ENCODE peak calls at places on chromosome 5, in eight cellular contexts. One of them, this sample, is unnamed.

GRCh38 chr5:42483472-42484154 is 60.4 kb downstream of the GHR start:
- DNase-seq in AG04450: no peak
- DNase-seq in neural progenitor cell: no peak
- DNase-seq in IMR-90: no peak
- DNase-seq in kidney: no peak
- DNase-seq in colonic mucosa: no peak
- DNase-seq in CD4-positive, CD25-positive, alpha-beta regulatory T cell: no peak
- DNase-seq in body of pancreas: no peak
- DNase-seq in this sample: no peak

GRCh38 chr5:41625571-41625970 is 115.2 kb upstream of the PLCXD3 start:
- DNase-seq in colonic mucosa: no peak
- DNase-seq in neural progenitor cell: no peak
- DNase-seq in IMR-90: no peak
- DNase-seq in CD4-positive, CD25-positive, alpha-beta regulatory T cell: no peak
- DNase-seq in AG04450: no peak
- DNase-seq in body of pancreas: no peak
- DNase-seq in kidney: no peak
- DNase-seq in this sample: no peak

GRCh38 chr5:115695290-115695689 is 69.5 kb upstream of the TMED7 start:
- DNase-seq in CD4-positive, CD25-positive, alpha-beta regulatory T cell: no peak
- DNase-seq in kidney: no peak
- DNase-seq in colonic mucosa: no peak
- DNase-seq in neural progenitor cell: no peak
- DNase-seq in IMR-90: no peak
- DNase-seq in AG04450: no peak
- DNase-seq in body of pancreas: no peak
- DNase-seq in this sample: no peak

GRCh38 chr5:54993318-54993717 is 7.9 kb upstream of the ESM1 start:
- DNase-seq in CD4-positive, CD25-positive, alpha-beta regulatory T cell: no peak
- DNase-seq in body of pancreas: no peak
- DNase-seq in kidney: no peak
- DNase-seq in colonic mucosa: no peak
- DNase-seq in IMR-90: peak
- DNase-seq in neural progenitor cell: peak
- DNase-seq in AG04450: no peak
- DNase-seq in this sample: no peak

GRCh38 chr5:4275232-4275631 is 679.6 kb downstream of the IRX1 start:
- DNase-seq in CD4-positive, CD25-positive, alpha-beta regulatory T cell: no peak
- DNase-seq in kidney: no peak
- DNase-seq in colonic mucosa: no peak
- DNase-seq in body of pancreas: no peak
- DNase-seq in AG04450: no peak
- DNase-seq in neural progenitor cell: no peak
- DNase-seq in IMR-90: no peak
- DNase-seq in this sample: no peak

GRCh38 chr5:150000261-150000989 is at the start of the genes HMGXB3 and TIGD6:
- DNase-seq in neural progenitor cell: peak
- DNase-seq in AG04450: peak
- DNase-seq in colonic mucosa: peak
- DNase-seq in CD4-positive, CD25-positive, alpha-beta regulatory T cell: peak
- DNase-seq in body of pancreas: peak
- DNase-seq in IMR-90: peak
- DNase-seq in kidney: peak
- DNase-seq in this sample: peak

GRCh38 chr5:111772456-111772855 is 15.5 kb upstream of the NREP start:
- DNase-seq in neural progenitor cell: peak
- DNase-seq in body of pancreas: no peak
- DNase-seq in CD4-positive, CD25-positive, alpha-beta regulatory T cell: no peak
- DNase-seq in AG04450: no peak
- DNase-seq in colonic mucosa: no peak
- DNase-seq in IMR-90: peak
- DNase-seq in kidney: no peak
- DNase-seq in this sample: no peak

GRCh38 chr5:53239301-53239990 is 129.9 kb upstream of the MOCS2 start:
- DNase-seq in colonic mucosa: no peak
- DNase-seq in IMR-90: peak
- DNase-seq in CD4-positive, CD25-positive, alpha-beta regulatory T cell: no peak
- DNase-seq in AG04450: no peak
- DNase-seq in kidney: no peak
- DNase-seq in body of pancreas: no peak
- DNase-seq in neural progenitor cell: no peak
- DNase-seq in this sample: no peak

GRCh38 chr5:41636605-41637004 is 126.2 kb upstream of the PLCXD3 start:
- DNase-seq in IMR-90: peak
- DNase-seq in body of pancreas: no peak
- DNase-seq in colonic mucosa: no peak
- DNase-seq in kidney: no peak
- DNase-seq in CD4-positive, CD25-positive, alpha-beta regulatory T cell: no peak
- DNase-seq in AG04450: no peak
- DNase-seq in neural progenitor cell: peak
- DNase-seq in this sample: no peak

GRCh38 chr5:15105799-15106393 is 234.3 kb upstream of the ANKH start:
- DNase-seq in colonic mucosa: peak
- DNase-seq in body of pancreas: peak
- DNase-seq in AG04450: no peak
- DNase-seq in CD4-positive, CD25-positive, alpha-beta regulatory T cell: no peak
- DNase-seq in neural progenitor cell: peak
- DNase-seq in kidney: no peak
- DNase-seq in IMR-90: peak
- DNase-seq in this sample: no peak

GRCh38 chr5:143354025-143354424 is 49.5 kb downstream of the NR3C1 start:
- DNase-seq in body of pancreas: no peak
- DNase-seq in IMR-90: no peak
- DNase-seq in AG04450: no peak
- DNase-seq in CD4-positive, CD25-positive, alpha-beta regulatory T cell: no peak
- DNase-seq in colonic mucosa: no peak
- DNase-seq in kidney: no peak
- DNase-seq in neural progenitor cell: no peak
- DNase-seq in this sample: no peak

GRCh38 chr5:89904442-89904841 is 505.1 kb downstream of the CETN3 start:
- DNase-seq in AG04450: no peak
- DNase-seq in kidney: no peak
- DNase-seq in colonic mucosa: no peak
- DNase-seq in CD4-positive, CD25-positive, alpha-beta regulatory T cell: no peak
- DNase-seq in neural progenitor cell: no peak
- DNase-seq in body of pancreas: no peak
- DNase-seq in IMR-90: no peak
- DNase-seq in this sample: no peak

GRCh38 chr5:84758008-84758407 is 373.3 kb upstream of the EDIL3 start:
- DNase-seq in AG04450: no peak
- DNase-seq in kidney: no peak
- DNase-seq in colonic mucosa: no peak
- DNase-seq in IMR-90: no peak
- DNase-seq in body of pancreas: no peak
- DNase-seq in neural progenitor cell: no peak
- DNase-seq in CD4-positive, CD25-positive, alpha-beta regulatory T cell: no peak
- DNase-seq in this sample: no peak

GRCh38 chr5:127088226-127088625 is 14.9 kb upstream of the C5orf63 start:
- DNase-seq in body of pancreas: no peak
- DNase-seq in CD4-positive, CD25-positive, alpha-beta regulatory T cell: no peak
- DNase-seq in AG04450: peak
- DNase-seq in kidney: no peak
- DNase-seq in IMR-90: peak
- DNase-seq in neural progenitor cell: no peak
- DNase-seq in colonic mucosa: peak
- DNase-seq in this sample: no peak

GRCh38 chr5:176353533-176353932 is 8.0 kb downstream of the KIAA1191 start:
- DNase-seq in neural progenitor cell: no peak
- DNase-seq in kidney: no peak
- DNase-seq in colonic mucosa: no peak
- DNase-seq in IMR-90: no peak
- DNase-seq in AG04450: no peak
- DNase-seq in CD4-positive, CD25-positive, alpha-beta regulatory T cell: no peak
- DNase-seq in body of pancreas: no peak
- DNase-seq in this sample: no peak
- H3K27ac ChIP-seq in neural progenitor cell: no peak
- H3K27ac ChIP-seq in kidney: no peak
- H3K27ac ChIP-seq in colonic mucosa: no peak
- H3K27ac ChIP-seq in IMR-90: no peak
- H3K27ac ChIP-seq in AG04450: no peak
- H3K27ac ChIP-seq in CD4-positive, CD25-positive, alpha-beta regulatory T cell: no peak
- H3K27ac ChIP-seq in body of pancreas: no peak
- H3K27ac ChIP-seq in this sample: no peak

DNA sequence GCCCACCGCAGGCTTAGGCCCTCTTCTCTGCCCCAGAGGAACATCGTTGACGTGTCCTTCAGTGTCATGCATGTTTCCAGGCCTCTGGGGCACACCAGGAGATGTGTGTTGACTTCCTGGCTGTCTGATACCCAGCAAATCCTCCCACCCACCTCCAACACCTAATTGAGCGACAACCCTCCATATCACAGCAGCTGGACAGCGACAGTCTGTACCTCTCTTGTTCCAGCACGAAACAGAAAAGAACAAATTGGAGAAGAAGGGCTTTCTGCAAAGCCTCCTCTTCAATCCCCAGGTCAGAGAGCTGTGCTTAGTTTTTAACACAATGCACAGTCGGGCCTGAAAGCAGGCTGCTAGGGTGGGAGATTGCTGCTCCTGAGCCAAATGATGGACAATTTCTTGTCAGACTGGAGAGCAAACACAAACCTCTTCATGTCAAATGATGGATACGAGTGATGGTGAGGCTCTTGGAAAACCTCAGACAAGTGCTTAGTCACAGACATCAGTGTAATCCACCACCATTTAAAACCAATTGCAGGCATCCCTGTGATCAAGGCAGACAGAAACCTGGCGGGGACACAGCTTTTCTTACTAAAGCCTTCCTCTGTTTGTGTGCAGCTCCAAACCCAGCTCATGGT is 110.6 kb downstream of the EBF1 start:
- DNase-seq in kidney: no peak
- DNase-seq in body of pancreas: no peak
- DNase-seq in neural progenitor cell: no peak
- DNase-seq in colonic mucosa: no peak
- DNase-seq in IMR-90: no peak
- DNase-seq in AG04450: no peak
- DNase-seq in CD4-positive, CD25-positive, alpha-beta regulatory T cell: no peak
- DNase-seq in this sample: no peak
- H3K27ac ChIP-seq in kidney: no peak
- H3K27ac ChIP-seq in body of pancreas: no peak
- H3K27ac ChIP-seq in neural progenitor cell: no peak
- H3K27ac ChIP-seq in colonic mucosa: no peak
- H3K27ac ChIP-seq in IMR-90: no peak
- H3K27ac ChIP-seq in AG04450: no peak
- H3K27ac ChIP-seq in CD4-positive, CD25-positive, alpha-beta regulatory T cell: no peak
- H3K27ac ChIP-seq in this sample: no peak

GRCh38 chr5:123429221-123429954 is 6.2 kb upstream of the CEP120 start:
- DNase-seq in body of pancreas: no peak
- DNase-seq in CD4-positive, CD25-positive, alpha-beta regulatory T cell: no peak
- DNase-seq in kidney: no peak
- DNase-seq in colonic mucosa: no peak
- DNase-seq in IMR-90: no peak
- DNase-seq in AG04450: no peak
- DNase-seq in neural progenitor cell: no peak
- DNase-seq in this sample: no peak
- H3K27ac ChIP-seq in body of pancreas: peak
- H3K27ac ChIP-seq in CD4-positive, CD25-positive, alpha-beta regulatory T cell: no peak
- H3K27ac ChIP-seq in kidney: no peak
- H3K27ac ChIP-seq in colonic mucosa: no peak
- H3K27ac ChIP-seq in IMR-90: peak
- H3K27ac ChIP-seq in AG04450: peak
- H3K27ac ChIP-seq in neural progenitor cell: no peak
- H3K27ac ChIP-seq in this sample: no peak

DNA sequence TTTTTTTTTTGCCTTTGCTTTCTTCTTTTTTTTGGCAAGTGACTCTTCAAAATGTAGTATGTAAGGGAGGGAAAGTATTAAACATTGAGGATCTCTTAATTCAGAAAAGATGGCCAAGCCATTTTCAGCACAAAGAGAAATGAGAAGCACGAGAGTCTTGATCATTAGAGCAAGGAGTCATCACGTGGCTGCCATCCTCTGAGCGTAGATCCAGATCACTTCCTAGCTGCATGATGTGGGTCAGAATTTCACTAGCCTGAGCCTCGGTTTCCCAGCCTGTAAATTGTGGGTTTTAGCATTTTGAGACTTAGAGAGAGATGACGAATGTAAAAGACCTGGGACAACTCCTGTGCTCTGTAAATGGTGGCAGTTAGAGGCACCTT is 312.9 kb downstream of the ARHGEF28 start:
- DNase-seq in neural progenitor cell: no peak
- DNase-seq in colonic mucosa: no peak
- DNase-seq in IMR-90: no peak
- DNase-seq in AG04450: no peak
- DNase-seq in body of pancreas: no peak
- DNase-seq in kidney: no peak
- DNase-seq in CD4-positive, CD25-positive, alpha-beta regulatory T cell: no peak
- DNase-seq in this sample: no peak
- H3K27ac ChIP-seq in neural progenitor cell: no peak
- H3K27ac ChIP-seq in colonic mucosa: no peak
- H3K27ac ChIP-seq in IMR-90: peak
- H3K27ac ChIP-seq in AG04450: peak
- H3K27ac ChIP-seq in body of pancreas: peak
- H3K27ac ChIP-seq in kidney: no peak
- H3K27ac ChIP-seq in CD4-positive, CD25-positive, alpha-beta regulatory T cell: no peak
- H3K27ac ChIP-seq in this sample: no peak

This sample was measured in substantia nigra.